ENCODE peak calls at places on chromosomes 6 and 20, in six cellular contexts. X is AG04449; Q is CD4-positive, alpha-beta T cell; O is mucosa of descending colon; A is AG08395; S is KG1. N is an unnamed sample.

GRCh38 chr6:4814212-4814611 is 38.0 kb downstream of the CDYL start:
- DNase-seq in X (no peak), Q (no peak), O (no peak), A (no peak), S (no peak), N (no peak)

GRCh38 chr6:146775227-146775626 is 176.5 kb downstream of the ADGB start:
- DNase-seq in X (no peak), Q (no peak), O (no peak), A (no peak), S (peak), N (no peak)

GRCh38 chr6:104566411-104566810 is 293.3 kb downstream of the HACE1 start:
- DNase-seq in X (no peak), Q (no peak), O (no peak), A (no peak), S (no peak), N (no peak)

GRCh38 chr6:152300517-152300916 is 336.6 kb downstream of the SYNE1 start:
- DNase-seq in X (no peak), Q (no peak), O (no peak), A (no peak), S (no peak), N (no peak)

GRCh38 chr6:101465871-101466270 is 72.4 kb downstream of the GRIK2 start:
- DNase-seq in X (no peak), Q (no peak), O (no peak), A (no peak), S (no peak), N (no peak)

GRCh38 chr6:140661691-140662090 is 1287.2 kb upstream of the CITED2 start:
- DNase-seq in X (no peak), Q (no peak), O (no peak), A (peak), S (no peak), N (no peak)

GRCh38 chr20:58864346-58864745 is 11.8 kb downstream of the GNAS start:
- DNase-seq in X (no peak), Q (no peak), O (no peak), A (no peak), S (no peak), N (no peak)

GRCh38 chr6:10585232-10585887 is 64.2 kb downstream of the GCNT2 start:
- DNase-seq in X (no peak), Q (no peak), O (no peak), A (no peak), S (no peak), N (no peak)

GRCh38 chr6:71726121-71726520 is 160.2 kb upstream of the RIMS1 start:
- DNase-seq in X (no peak), Q (no peak), O (no peak), A (no peak), S (no peak), N (no peak)

GRCh38 chr6:165697171-165697570 is 34.1 kb upstream of the PDE10A start:
- DNase-seq in X (no peak), Q (no peak), O (no peak), A (no peak), S (no peak), N (no peak)

GRCh38 chr6:27669278-27669797 is 196.4 kb upstream of the ZNF184 start:
- DNase-seq in X (no peak), Q (no peak), O (no peak), A (no peak), S (no peak), N (no peak)

GRCh38 chr20:33673115-33673410 is 1.2 kb downstream of the NECAB3 start:
- DNase-seq in X (no peak), Q (no peak), O (peak), A (no peak), S (no peak), N (no peak)

GRCh38 chr6:134979142-134979541 is 29.2 kb upstream of the ALDH8A1 start:
- DNase-seq in X (no peak), Q (no peak), O (no peak), A (no peak), S (no peak), N (no peak)

GRCh38 chr6:116895935-116896334 is 18.9 kb downstream of the RFX6 start:
- DNase-seq in X (no peak), Q (no peak), O (no peak), A (no peak), S (no peak), N (no peak)

GRCh38 chr6:42898891-42899361 is 16.9 kb upstream of the PTCRA start:
- DNase-seq in X (no peak), Q (peak), O (no peak), A (peak), S (peak), N (peak)

GRCh38 chr6:27617700-27618689 is 145.1 kb upstream of the ZNF184 start:
- DNase-seq in X (no peak), Q (no peak), O (no peak), A (peak), S (no peak), N (no peak)